ENCODE peak calls at places on chromosomes 6 and 20, in seven cellular contexts. R is esophagus squamous epithelium, O is HCT116, L is RWPE2, K is Peyer's patch, B is fibroblast of lung, S is heart left ventricle. Y is an unnamed sample. For H3K27me3 and H3K4me1, the result is how much of the 10 kb centered on the place peaks cover.

GRCh38 chr6:79028641-79029314 is 49.3 kb downstream of the PHIP start:
- DNase-seq in R (no peak), O (no peak), L (no peak), K (no peak), B (no peak), S (no peak), Y (no peak)

GRCh38 chr6:5457983-5458683 is 196.8 kb downstream of the FARS2 start:
- DNase-seq in R (no peak), O (no peak), L (no peak), K (no peak), B (no peak), S (no peak), Y (no peak)

GRCh38 chr20:43942661-43943285 is 28.1 kb downstream of the TOX2 start:
- DNase-seq in R (no peak), O (peak), L (no peak), K (no peak), B (peak), S (no peak), Y (no peak)

GRCh38 chr20:31867011-31867410 is 3.3 kb downstream of the DUSP15 start:
- DNase-seq in R (no peak), O (no peak), L (no peak), K (peak), B (no peak), S (no peak), Y (no peak)

GRCh38 chr6:152380993-152381898 is 255.9 kb downstream of the SYNE1 start:
- DNase-seq in R (no peak), O (peak), L (peak), K (peak), B (peak), S (peak), Y (peak)

GRCh38 chr6:157853018-157853805 is 30.2 kb downstream of the SNX9 start:
- DNase-seq in R (no peak), O (no peak), L (no peak), K (no peak), B (no peak), S (no peak), Y (no peak)

GRCh38 chr6:121183742-121184141 is 150.5 kb downstream of the TBC1D32 start:
- DNase-seq in R (no peak), O (no peak), L (no peak), K (no peak), B (no peak), S (no peak), Y (no peak)

GRCh38 chr20:63589261-63590217 is 15.5 kb upstream of the HELZ2 start:
- DNase-seq in R (no peak), O (no peak), L (peak), K (no peak), B (no peak), S (no peak), Y (no peak)

GRCh38 chr6:168283686-168284025 is 35.9 kb downstream of the DACT2 start:
- DNase-seq in R (no peak), O (no peak), L (no peak), K (peak), B (no peak), S (no peak), Y (no peak)

GRCh38 chr6:160300076-160300695 is 41.6 kb upstream of the SLC22A2 start:
- DNase-seq in R (no peak), O (no peak), L (peak), K (peak), B (no peak), S (no peak), Y (peak)

GRCh38 chr20:50504231-50504823 is 5.9 kb upstream of the PTPN1 start:
- DNase-seq in R (no peak), O (peak), L (peak), K (no peak), B (peak), S (no peak), Y (no peak)

GRCh38 chr6:110329348-110329728 is 28.8 kb downstream of the METTL24 start:
- DNase-seq in R (no peak), O (no peak), L (no peak), K (no peak), B (peak), S (no peak), Y (no peak)

GRCh38 chr6:102390541-102390940 is 997.0 kb downstream of the GRIK2 start:
- DNase-seq in R (no peak), O (no peak), L (no peak), K (no peak), B (no peak), S (no peak), Y (no peak)

GRCh38 chr20:1467355-1468116 is 887 bp upstream of the NSFL1C start:
- DNase-seq in R (no peak), O (no peak), L (no peak), K (peak), B (no peak), S (no peak), Y (no peak)

GRCh38 chr6:14037402-14038277 is 79.9 kb upstream of the CD83 start:
- DNase-seq in R (no peak), O (no peak), L (no peak), K (no peak), B (peak), S (no peak), Y (peak)

GRCh38 chr6:166935353-166935752 is 21.0 kb downstream of the RNASET2 start:
- DNase-seq in R (no peak), O (no peak), L (no peak), K (no peak), B (no peak), S (no peak), Y (no peak)

GRCh38 chr6:125095501-125096301 is 57.9 kb upstream of the TPD52L1 start:
- DNase-seq in R (no peak), O (no peak), L (no peak), K (no peak), B (peak), S (no peak), Y (peak)

GRCh38 chr6:95364016-95364604 is 213.2 kb upstream of the MANEA start:
- DNase-seq in R (no peak), O (peak), L (no peak), K (no peak), B (peak), S (no peak), Y (no peak)

GRCh38 chr6:45947807-45948206 is 67.9 kb downstream of the CLIC5 start:
- DNase-seq in R (no peak), O (no peak), L (no peak), K (no peak), B (no peak), S (no peak), Y (no peak)

GRCh38 chr6:34145161-34146020 is 496 bp downstream of the GRM4 start:
- DNase-seq in R (no peak), O (no peak), L (peak), K (no peak), B (peak), S (no peak), Y (peak)

GRCh38 chr6:122717350-122717749 is 62.2 kb upstream of the FABP7 start:
- DNase-seq in R (no peak), O (no peak), L (no peak), K (no peak), B (peak), S (no peak), Y (no peak)

GRCh38 chr20:35387334-35387733 is 24.4 kb downstream of the UQCC1 start:
- DNase-seq in R (no peak), O (no peak), L (no peak), K (no peak), B (peak), S (no peak), Y (peak)

GRCh38 chr6:168638497-168639072 is 197.6 kb downstream of the SMOC2 start:
- DNase-seq in R (no peak), O (no peak), L (no peak), K (no peak), B (no peak), S (no peak), Y (no peak)

GRCh38 chr6:136344420-136344819 is 54.8 kb upstream of the BCLAF1 start:
- DNase-seq in R (no peak), O (no peak), L (no peak), K (no peak), B (peak), S (no peak), Y (no peak)

DNA sequence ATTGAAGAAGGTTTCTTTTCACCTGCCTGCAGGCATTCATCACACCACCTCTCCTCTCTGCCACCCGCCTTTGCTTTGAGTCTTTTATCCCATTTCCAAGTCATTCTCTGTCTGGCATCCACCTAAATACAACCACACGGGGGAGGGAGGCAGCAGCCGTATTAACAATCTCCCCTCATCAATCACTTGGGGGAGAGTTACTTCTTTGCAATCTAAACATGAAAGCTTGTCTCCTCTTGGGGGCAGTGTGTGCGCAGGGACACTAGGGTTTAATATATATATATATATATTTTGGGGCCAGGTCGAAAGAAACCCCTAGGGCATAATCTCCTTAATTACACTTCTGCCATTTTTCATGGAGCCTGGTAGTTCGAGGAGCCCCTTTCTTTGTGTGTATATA is 214.5 kb downstream of the TSHZ2 start:
- DNase-seq in R (no peak), O (no peak), L (no peak), K (no peak), B (no peak), S (no peak), Y (no peak)
- TF ChIP-seq CTCF in R (no peak), O (peak), L (no peak), K (no peak), B (no peak), S (no peak), Y (no peak)

GRCh38 chr20:9867196-9867980 is 28.5 kb upstream of the PAK5 start:
- DNase-seq in R (no peak), O (no peak), L (no peak), K (no peak), B (no peak), S (no peak), Y (no peak)
- H3K27me3 ChIP-seq in R (under half), O (under half), L (under half), K (under half), B (under half), S (under half), Y (under half)

GRCh38 chr6:99253271-99253670 is 96.2 kb downstream of the FAXC start:
- DNase-seq in R (no peak), O (no peak), L (no peak), K (no peak), B (no peak), S (no peak), Y (no peak)
- H3K4me1 ChIP-seq in R (under half), O (under half), L (under half), K (under half), B (under half), S (under half), Y (under half)

GRCh38 chr6:15755555-15755954 is 92.7 kb upstream of the DTNBP1 start:
- DNase-seq in R (no peak), O (no peak), L (no peak), K (no peak), B (peak), S (no peak), Y (no peak)
- TF ChIP-seq CTCF in R (no peak), O (no peak), L (no peak), K (no peak), B (no peak), S (no peak), Y (peak)

DNA sequence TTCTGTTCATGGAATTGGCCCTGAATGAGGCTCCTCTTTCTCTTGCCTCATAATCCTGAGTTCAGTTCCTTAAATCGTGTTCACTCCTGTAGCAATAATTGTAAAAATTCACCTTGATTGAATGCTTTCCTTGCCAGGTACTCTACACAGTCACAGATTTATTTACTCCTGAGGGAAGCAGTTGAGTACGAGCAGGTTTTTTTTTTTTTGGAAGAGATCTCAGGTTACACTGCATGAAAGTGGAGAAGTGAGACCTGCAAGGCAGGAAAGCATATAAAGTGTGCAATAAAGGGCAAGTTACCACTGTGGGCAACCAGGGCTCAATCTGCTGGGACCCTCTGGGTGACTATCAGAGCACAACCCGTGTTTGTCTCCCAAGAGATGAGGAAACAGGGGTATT is 93.0 kb upstream of the DOK5 start:
- DNase-seq in R (no peak), O (no peak), L (no peak), K (no peak), B (no peak), S (no peak), Y (no peak)
- H3K27me3 ChIP-seq in R (under half), O (under half), L (under half), K (under half), B (under half), S (under half), Y (under half)

GRCh38 chr6:106790935-106791334 is 161.6 kb downstream of the QRSL1 start:
- DNase-seq in R (no peak), O (no peak), L (no peak), K (no peak), B (no peak), S (no peak), Y (no peak)
- H3K4me1 ChIP-seq in R (under half), O (under half), L (under half), K (under half), B (under half), S (under half), Y (under half)

DNA sequence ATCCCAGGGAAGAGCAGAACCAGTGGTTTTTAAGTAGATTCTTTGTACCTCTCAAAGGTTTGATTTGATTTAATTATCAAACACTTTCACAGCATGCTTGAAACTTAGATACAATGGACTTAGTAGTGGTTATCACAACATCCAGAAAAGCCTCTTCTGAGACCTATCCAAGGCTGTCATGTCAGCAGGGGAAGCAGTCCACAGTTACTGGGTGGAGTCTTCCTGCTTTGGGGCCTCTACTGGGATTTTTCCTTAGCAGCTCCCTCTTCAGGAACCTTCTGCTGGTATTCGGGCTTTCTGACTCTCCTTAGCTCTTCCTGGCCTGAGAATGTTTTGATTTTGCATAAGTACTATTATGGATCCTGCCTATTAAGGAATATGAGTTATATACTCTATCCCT is 36.0 kb downstream of the ARFGEF2 start:
- DNase-seq in R (no peak), O (no peak), L (no peak), K (no peak), B (no peak), S (no peak), Y (no peak)
- TF ChIP-seq CTCF in R (no peak), O (no peak), L (no peak), K (no peak), B (no peak), S (no peak), Y (no peak)

DNA sequence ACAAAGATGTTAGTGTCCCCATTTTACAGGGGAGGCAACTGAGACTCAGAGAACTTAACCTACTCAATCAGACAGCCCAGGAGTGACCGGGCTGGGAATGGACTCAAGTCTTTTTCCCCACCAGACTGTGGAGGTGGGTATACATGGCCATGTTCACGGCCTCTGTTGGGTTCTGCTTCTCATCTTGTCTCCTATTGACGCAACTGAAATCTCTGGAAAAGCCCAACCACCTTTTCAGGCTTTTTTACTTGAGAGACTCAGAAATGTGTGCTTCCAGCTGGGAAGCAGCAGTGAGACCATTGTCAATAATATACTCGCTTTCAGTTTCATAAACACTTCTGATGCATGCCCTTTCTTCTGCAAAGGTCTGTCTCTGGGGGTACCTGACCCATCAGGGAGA is 70.7 kb downstream of the SOBP start:
- DNase-seq in R (no peak), O (no peak), L (no peak), K (no peak), B (peak), S (peak), Y (no peak)
- H3K27me3 ChIP-seq in R (under half), O (under half), L (under half), K (under half), B (under half), S (under half), Y (half or more)

Y was measured in foreskin keratinocyte.